ENCODE peak calls at places on chromosomes 4 and X, in nine cellular contexts. One of them, this sample, is unnamed.

GRCh38 chrX:105480646-105481310 is 260.3 kb upstream of the TEX13A start:
- DNase-seq in fibroblast of lung: no peak
- DNase-seq in transverse colon: no peak
- DNase-seq in DND-41: no peak
- DNase-seq in HL-60: no peak
- DNase-seq in left ventricle myocardium inferior: no peak
- DNase-seq in HFF-Myc: no peak
- DNase-seq in brain microvascular endothelial cell: no peak
- DNase-seq in neural progenitor cell: no peak
- DNase-seq in this sample: no peak

GRCh38 chr4:17276821-17277220 is 235.1 kb downstream of the QDPR start:
- DNase-seq in left ventricle myocardium inferior: peak; percentile 33
- DNase-seq in transverse colon: no peak
- DNase-seq in HL-60: no peak
- DNase-seq in brain microvascular endothelial cell: peak; percentile 45
- DNase-seq in fibroblast of lung: peak; percentile 66
- DNase-seq in DND-41: no peak
- DNase-seq in HFF-Myc: peak; percentile 17
- DNase-seq in neural progenitor cell: no peak
- DNase-seq in this sample: peak; percentile 40

GRCh38 chrX:17774053-17774452 is 36.8 kb downstream of the SCML1 start:
- DNase-seq in brain microvascular endothelial cell: no peak
- DNase-seq in HFF-Myc: no peak
- DNase-seq in transverse colon: no peak
- DNase-seq in left ventricle myocardium inferior: no peak
- DNase-seq in HL-60: no peak
- DNase-seq in neural progenitor cell: no peak
- DNase-seq in fibroblast of lung: no peak
- DNase-seq in DND-41: no peak
- DNase-seq in this sample: no peak

GRCh38 chrX:11444052-11444451 is 150.8 kb downstream of the AMELX start:
- DNase-seq in DND-41: no peak
- DNase-seq in fibroblast of lung: no peak
- DNase-seq in transverse colon: no peak
- DNase-seq in HL-60: no peak
- DNase-seq in left ventricle myocardium inferior: no peak
- DNase-seq in HFF-Myc: no peak
- DNase-seq in neural progenitor cell: no peak
- DNase-seq in brain microvascular endothelial cell: no peak
- DNase-seq in this sample: no peak

GRCh38 chr4:53013873-53014272 is 151.8 kb downstream of the RASL11B start:
- DNase-seq in brain microvascular endothelial cell: no peak
- DNase-seq in DND-41: no peak
- DNase-seq in left ventricle myocardium inferior: no peak
- DNase-seq in HFF-Myc: no peak
- DNase-seq in transverse colon: no peak
- DNase-seq in fibroblast of lung: no peak
- DNase-seq in neural progenitor cell: no peak
- DNase-seq in HL-60: no peak
- DNase-seq in this sample: no peak

GRCh38 chr4:106986486-106986885 is 49.6 kb downstream of the DKK2 start:
- DNase-seq in neural progenitor cell: no peak
- DNase-seq in left ventricle myocardium inferior: no peak
- DNase-seq in fibroblast of lung: peak; percentile 55
- DNase-seq in HFF-Myc: peak; percentile 39
- DNase-seq in DND-41: no peak
- DNase-seq in HL-60: no peak
- DNase-seq in transverse colon: no peak
- DNase-seq in brain microvascular endothelial cell: peak; percentile 39
- DNase-seq in this sample: no peak

GRCh38 chr4:128862608-128863313 is 53.3 kb downstream of the JADE1 start:
- DNase-seq in brain microvascular endothelial cell: no peak
- DNase-seq in left ventricle myocardium inferior: no peak
- DNase-seq in transverse colon: no peak
- DNase-seq in neural progenitor cell: peak; percentile 58
- DNase-seq in fibroblast of lung: no peak
- DNase-seq in DND-41: no peak
- DNase-seq in HL-60: no peak
- DNase-seq in HFF-Myc: no peak
- DNase-seq in this sample: no peak

GRCh38 chr4:180866933-180867643 is 1376.1 kb upstream of the TENM3 start:
- DNase-seq in brain microvascular endothelial cell: no peak
- DNase-seq in neural progenitor cell: no peak
- DNase-seq in fibroblast of lung: no peak
- DNase-seq in left ventricle myocardium inferior: no peak
- DNase-seq in DND-41: no peak
- DNase-seq in HFF-Myc: no peak
- DNase-seq in HL-60: no peak
- DNase-seq in transverse colon: no peak
- DNase-seq in this sample: no peak

GRCh38 chr4:138401330-138401729 is 159.2 kb upstream of the SLC7A11 start:
- DNase-seq in brain microvascular endothelial cell: no peak
- DNase-seq in DND-41: no peak
- DNase-seq in HFF-Myc: peak; percentile 15
- DNase-seq in transverse colon: no peak
- DNase-seq in fibroblast of lung: no peak
- DNase-seq in neural progenitor cell: no peak
- DNase-seq in left ventricle myocardium inferior: peak; percentile 39
- DNase-seq in HL-60: no peak
- DNase-seq in this sample: no peak

GRCh38 chrX:29762006-29762405 is 453.4 kb upstream of the MAGEB2 start:
- DNase-seq in brain microvascular endothelial cell: no peak
- DNase-seq in fibroblast of lung: peak; percentile 32
- DNase-seq in neural progenitor cell: peak; percentile 6
- DNase-seq in HL-60: no peak
- DNase-seq in HFF-Myc: no peak
- DNase-seq in DND-41: no peak
- DNase-seq in left ventricle myocardium inferior: no peak
- DNase-seq in transverse colon: no peak
- DNase-seq in this sample: no peak

GRCh38 chr4:73421708-73422457 is 14.1 kb upstream of the AFP start:
- DNase-seq in HL-60: no peak
- DNase-seq in brain microvascular endothelial cell: no peak
- DNase-seq in neural progenitor cell: no peak
- DNase-seq in transverse colon: no peak
- DNase-seq in DND-41: no peak
- DNase-seq in left ventricle myocardium inferior: no peak
- DNase-seq in fibroblast of lung: no peak
- DNase-seq in HFF-Myc: no peak
- DNase-seq in this sample: no peak

GRCh38 chr4:15653864-15654391 is 1.2 kb downstream of the FBXL5 start:
- DNase-seq in HFF-Myc: no peak
- DNase-seq in neural progenitor cell: peak; percentile 16
- DNase-seq in transverse colon: no peak
- DNase-seq in DND-41: peak; percentile 31
- DNase-seq in fibroblast of lung: peak; percentile 74
- DNase-seq in brain microvascular endothelial cell: peak; percentile 60
- DNase-seq in left ventricle myocardium inferior: no peak
- DNase-seq in HL-60: no peak
- DNase-seq in this sample: peak; percentile 77

GRCh38 chr4:156335721-156336120 is 382.1 kb upstream of the CTSO start:
- DNase-seq in neural progenitor cell: no peak
- DNase-seq in transverse colon: no peak
- DNase-seq in DND-41: no peak
- DNase-seq in HFF-Myc: no peak
- DNase-seq in brain microvascular endothelial cell: no peak
- DNase-seq in HL-60: no peak
- DNase-seq in left ventricle myocardium inferior: no peak
- DNase-seq in fibroblast of lung: peak; percentile 61
- DNase-seq in this sample: peak; percentile 29

GRCh38 chrX:120021927-120022326 is 55.6 kb downstream of the RHOXF2B start:
- DNase-seq in HFF-Myc: no peak
- DNase-seq in neural progenitor cell: no peak
- DNase-seq in transverse colon: no peak
- DNase-seq in brain microvascular endothelial cell: no peak
- DNase-seq in fibroblast of lung: no peak
- DNase-seq in HL-60: peak; percentile 53
- DNase-seq in left ventricle myocardium inferior: no peak
- DNase-seq in DND-41: no peak
- DNase-seq in this sample: no peak

GRCh38 chr4:82431026-82431745 is 796 bp downstream of the ENOPH1 start:
- DNase-seq in neural progenitor cell: no peak
- DNase-seq in DND-41: no peak
- DNase-seq in HL-60: no peak
- DNase-seq in fibroblast of lung: peak; percentile 55
- DNase-seq in brain microvascular endothelial cell: peak; percentile 16
- DNase-seq in left ventricle myocardium inferior: no peak
- DNase-seq in HFF-Myc: no peak
- DNase-seq in transverse colon: peak; percentile 64
- DNase-seq in this sample: peak; percentile 26

GRCh38 chr4:82428969-82429727 is 1.1 kb downstream of the HNRNPDL start:
- DNase-seq in neural progenitor cell: peak; percentile 97
- DNase-seq in left ventricle myocardium inferior: peak; percentile 94
- DNase-seq in DND-41: peak; percentile 95
- DNase-seq in transverse colon: peak; percentile 95
- DNase-seq in HL-60: peak; percentile 65
- DNase-seq in brain microvascular endothelial cell: peak; percentile 86
- DNase-seq in HFF-Myc: no peak
- DNase-seq in fibroblast of lung: peak; percentile 78
- DNase-seq in this sample: peak; percentile 91

GRCh38 chr4:82431831-82432230 is 1.4 kb downstream of the ENOPH1 start:
- DNase-seq in HFF-Myc: no peak
- DNase-seq in neural progenitor cell: no peak
- DNase-seq in DND-41: no peak
- DNase-seq in HL-60: no peak
- DNase-seq in fibroblast of lung: no peak
- DNase-seq in left ventricle myocardium inferior: no peak
- DNase-seq in brain microvascular endothelial cell: no peak
- DNase-seq in transverse colon: no peak
- DNase-seq in this sample: no peak

GRCh38 chr4:82429728-82430192 is 502 bp downstream of the HNRNPDL start:
- DNase-seq in left ventricle myocardium inferior: no peak
- DNase-seq in fibroblast of lung: peak; percentile 43
- DNase-seq in neural progenitor cell: peak; percentile 89
- DNase-seq in DND-41: no peak
- DNase-seq in transverse colon: no peak
- DNase-seq in brain microvascular endothelial cell: peak; percentile 13
- DNase-seq in HL-60: peak; percentile 59
- DNase-seq in HFF-Myc: no peak
- DNase-seq in this sample: no peak

DNA sequence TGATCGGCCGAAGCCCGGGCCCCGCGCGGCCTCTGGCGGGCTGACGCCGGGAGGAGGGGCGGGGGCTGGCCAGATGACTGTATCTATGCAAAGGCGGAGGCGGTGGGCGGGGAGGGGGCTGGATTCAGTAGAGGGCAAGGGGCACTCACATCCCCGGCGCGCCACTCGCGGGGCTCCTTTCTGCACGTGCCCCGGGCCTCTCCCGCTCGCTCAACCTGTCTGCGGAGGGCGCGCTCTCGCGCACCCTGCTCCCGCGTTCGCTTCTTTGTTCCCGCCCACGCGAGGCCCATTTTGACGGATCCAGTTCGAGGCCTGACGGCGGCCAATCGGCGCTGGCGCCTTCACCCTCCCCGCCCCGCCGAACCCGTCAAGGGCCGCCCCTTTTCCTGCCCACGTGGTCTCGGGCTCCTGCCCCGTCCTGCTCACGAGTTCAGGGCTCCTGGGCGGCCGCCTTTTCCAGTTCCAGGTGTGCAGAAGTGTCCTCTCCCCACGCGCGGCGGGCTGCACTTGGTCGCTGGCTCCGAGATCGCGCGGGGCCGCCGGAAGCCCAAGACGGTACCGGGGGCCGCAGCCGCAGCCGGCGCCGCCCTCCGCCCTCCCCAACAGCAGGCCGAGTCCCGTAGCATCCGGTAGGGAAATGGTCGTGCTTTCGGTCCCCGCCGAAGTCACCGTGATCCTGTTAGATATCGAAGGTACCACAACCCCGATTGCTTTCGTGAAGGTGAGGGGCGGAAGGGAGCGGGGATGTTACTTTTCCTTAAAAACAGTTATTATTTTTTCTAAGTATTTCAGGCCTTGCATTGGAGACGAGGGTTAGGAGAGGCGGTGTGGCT is at the start of the genes ENOPH1 and HNRNPDL:
- DNase-seq in brain microvascular endothelial cell: peak; percentile 96
- DNase-seq in fibroblast of lung: peak; percentile 94
- DNase-seq in HFF-Myc: peak; percentile 91
- DNase-seq in neural progenitor cell: peak; percentile 96
- DNase-seq in HL-60: peak; percentile 88
- DNase-seq in left ventricle myocardium inferior: peak; percentile 96
- DNase-seq in DND-41: peak; percentile 98
- DNase-seq in transverse colon: peak; percentile 96
- DNase-seq in this sample: peak; percentile 96
- TF ChIP-seq CTCF in brain microvascular endothelial cell: no peak
- TF ChIP-seq CTCF in fibroblast of lung: no peak
- TF ChIP-seq CTCF in HFF-Myc: no peak
- TF ChIP-seq CTCF in neural progenitor cell: no peak
- TF ChIP-seq CTCF in HL-60: no peak
- TF ChIP-seq CTCF in left ventricle myocardium inferior: peak; percentile 12
- TF ChIP-seq CTCF in DND-41: no peak
- TF ChIP-seq CTCF in transverse colon: no peak
- TF ChIP-seq CTCF in this sample: no peak

GRCh38 chr4:89681219-89681618 is 155.7 kb downstream of the SNCA start:
- DNase-seq in neural progenitor cell: peak; percentile 52
- DNase-seq in transverse colon: no peak
- DNase-seq in left ventricle myocardium inferior: no peak
- DNase-seq in HL-60: no peak
- DNase-seq in fibroblast of lung: no peak
- DNase-seq in brain microvascular endothelial cell: peak; percentile 14
- DNase-seq in DND-41: peak; percentile 85
- DNase-seq in HFF-Myc: no peak
- DNase-seq in this sample: no peak
- H3K4me3 ChIP-seq in neural progenitor cell: peak overlapping the region; percentile 59
- H3K4me3 ChIP-seq in transverse colon: no peak overlapping the region
- H3K4me3 ChIP-seq in left ventricle myocardium inferior: no peak overlapping the region
- H3K4me3 ChIP-seq in HL-60: no peak overlapping the region
- H3K4me3 ChIP-seq in fibroblast of lung: no peak overlapping the region
- H3K4me3 ChIP-seq in brain microvascular endothelial cell: no peak overlapping the region
- H3K4me3 ChIP-seq in DND-41: peak overlapping the region; percentile 59
- H3K4me3 ChIP-seq in HFF-Myc: no peak overlapping the region
- H3K4me3 ChIP-seq in this sample: no peak overlapping the region

GRCh38 chrX:124594017-124594651 is 247.8 kb downstream of the SH2D1A start:
- DNase-seq in DND-41: no peak
- DNase-seq in left ventricle myocardium inferior: no peak
- DNase-seq in fibroblast of lung: no peak
- DNase-seq in HFF-Myc: no peak
- DNase-seq in transverse colon: no peak
- DNase-seq in brain microvascular endothelial cell: peak; percentile 0
- DNase-seq in neural progenitor cell: no peak
- DNase-seq in HL-60: no peak
- DNase-seq in this sample: no peak
- TF ChIP-seq CTCF in DND-41: no peak
- TF ChIP-seq CTCF in left ventricle myocardium inferior: no peak
- TF ChIP-seq CTCF in fibroblast of lung: no peak
- TF ChIP-seq CTCF in HFF-Myc: no peak
- TF ChIP-seq CTCF in transverse colon: no peak
- TF ChIP-seq CTCF in brain microvascular endothelial cell: peak; percentile 5
- TF ChIP-seq CTCF in neural progenitor cell: no peak
- TF ChIP-seq CTCF in HL-60: no peak
- TF ChIP-seq CTCF in this sample: no peak

DNA sequence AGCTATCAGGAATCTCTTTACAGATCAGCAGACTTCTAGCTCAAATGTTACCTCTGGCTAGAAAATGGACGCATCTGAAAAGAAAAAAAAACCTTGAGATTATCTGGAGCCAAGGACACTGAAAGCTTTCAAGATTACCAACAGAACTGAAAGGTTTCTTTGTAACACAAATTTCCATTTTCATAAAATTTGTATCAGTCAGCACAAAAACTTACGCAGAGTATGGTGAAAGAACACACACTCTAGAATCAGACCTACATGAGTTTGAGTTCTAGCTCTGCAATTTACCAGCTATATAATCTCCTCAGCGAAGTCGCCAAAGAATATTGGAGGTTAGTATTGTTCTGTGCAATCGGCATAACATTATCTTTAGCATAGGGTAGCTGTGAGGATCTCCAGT is 1.8 kb downstream of the TAB3 start:
- DNase-seq in neural progenitor cell: no peak
- DNase-seq in HL-60: no peak
- DNase-seq in left ventricle myocardium inferior: no peak
- DNase-seq in brain microvascular endothelial cell: no peak
- DNase-seq in DND-41: no peak
- DNase-seq in transverse colon: no peak
- DNase-seq in fibroblast of lung: no peak
- DNase-seq in HFF-Myc: no peak
- DNase-seq in this sample: no peak
- H3K4me3 ChIP-seq in neural progenitor cell: no peak overlapping the region
- H3K4me3 ChIP-seq in HL-60: no peak overlapping the region
- H3K4me3 ChIP-seq in left ventricle myocardium inferior: no peak overlapping the region
- H3K4me3 ChIP-seq in brain microvascular endothelial cell: no peak overlapping the region
- H3K4me3 ChIP-seq in DND-41: peak overlapping the region; percentile 90
- H3K4me3 ChIP-seq in transverse colon: no peak overlapping the region
- H3K4me3 ChIP-seq in fibroblast of lung: no peak overlapping the region
- H3K4me3 ChIP-seq in HFF-Myc: no peak overlapping the region
- H3K4me3 ChIP-seq in this sample: no peak overlapping the region